ENCODE peak calls at places on chromosomes 13 and 19, in ten cellular contexts. D is fibroblast of lung; M is epithelial cell of esophagus; A is HFF-Myc; S is AG04450; H is bronchial epithelial cell; U is naive thymus-derived CD4-positive, alpha-beta T cell; J is ovary; I is heart left ventricle; T is fibroblast of mammary gland. B is an unnamed sample.

GRCh38 chr19:42010245-42011126 is 16.5 kb upstream of the ATP1A3 start:
- DNase-seq in D (no peak), M (no peak), A (no peak), S (no peak), H (no peak), U (no peak), J (no peak), I (no peak), T (no peak), B (no peak)

GRCh38 chr19:8304841-8305621 is 3.1 kb downstream of the CD320 start:
- DNase-seq in D (no peak), M (no peak), A (no peak), S (no peak), H (no peak), U (no peak), J (peak), I (peak), T (no peak), B (peak)

GRCh38 chr13:61453121-61453520 is 37.5 kb upstream of the PCDH20 start:
- DNase-seq in D (no peak), M (no peak), A (no peak), S (no peak), H (no peak), U (no peak), J (no peak), I (no peak), T (no peak), B (no peak)

GRCh38 chr19:1856698-1857603 is 6.4 kb downstream of the KLF16 start:
- DNase-seq in D (peak), M (peak), A (peak), S (no peak), H (peak), U (no peak), J (peak), I (peak), T (peak), B (no peak)

GRCh38 chr19:17332677-17333581 is 1.7 kb downstream of the ANO8 start:
- DNase-seq in D (peak), M (peak), A (peak), S (no peak), H (peak), U (no peak), J (no peak), I (no peak), T (peak), B (no peak)

GRCh38 chr19:29663861-29664752 is 1.2 kb upstream of the PLEKHF1 start:
- DNase-seq in D (peak), M (peak), A (no peak), S (no peak), H (peak), U (no peak), J (no peak), I (no peak), T (no peak), B (no peak)

GRCh38 chr19:35341006-35341405 is 6.7 kb upstream of the FFAR1 start:
- DNase-seq in D (no peak), M (no peak), A (no peak), S (no peak), H (no peak), U (no peak), J (no peak), I (no peak), T (no peak), B (no peak)

GRCh38 chr13:98411617-98412310 is 165.1 kb downstream of the STK24 start:
- DNase-seq in D (no peak), M (no peak), A (no peak), S (no peak), H (no peak), U (peak), J (no peak), I (peak), T (no peak), B (no peak)

GRCh38 chr13:57627663-57628062 is 3.9 kb upstream of the PCDH17 start:
- DNase-seq in D (peak), M (peak), A (no peak), S (no peak), H (peak), U (no peak), J (no peak), I (no peak), T (peak), B (no peak)

GRCh38 chr19:33811246-33811645 is 14.6 kb downstream of the KCTD15 start:
- DNase-seq in D (no peak), M (no peak), A (no peak), S (no peak), H (no peak), U (no peak), J (no peak), I (no peak), T (no peak), B (no peak)

GRCh38 chr13:27960362-27961226 is 8.5 kb downstream of the CDX2 start:
- DNase-seq in D (no peak), M (peak), A (no peak), S (no peak), H (peak), U (no peak), J (peak), I (no peak), T (peak), B (no peak)

GRCh38 chr19:17725422-17726078 is 6.3 kb downstream of the MAP1S start:
- DNase-seq in D (no peak), M (no peak), A (no peak), S (no peak), H (no peak), U (no peak), J (no peak), I (no peak), T (no peak), B (no peak)

GRCh38 chr13:28655566-28655965 is 3.4 kb upstream of the POMP start:
- DNase-seq in D (peak), M (peak), A (no peak), S (no peak), H (peak), U (no peak), J (no peak), I (no peak), T (peak), B (no peak)

GRCh38 chr19:12838893-12839656 is 760 bp downstream of the MAST1 start:
- DNase-seq in D (no peak), M (no peak), A (no peak), S (no peak), H (no peak), U (no peak), J (no peak), I (no peak), T (no peak), B (no peak)

GRCh38 chr19:13014101-13014920 is 19.0 kb downstream of the NFIX start:
- DNase-seq in D (peak), M (no peak), A (no peak), S (no peak), H (no peak), U (no peak), J (peak), I (no peak), T (peak), B (no peak)

GRCh38 chr19:17841810-17842662 is 5.7 kb downstream of the JAK3 start:
- DNase-seq in D (peak), M (peak), A (no peak), S (no peak), H (peak), U (peak), J (peak), I (peak), T (peak), B (peak)

GRCh38 chr19:30799854-30800755 is 427.9 kb downstream of the ZNF536 start:
- DNase-seq in D (no peak), M (no peak), A (no peak), S (no peak), H (peak), U (no peak), J (peak), I (peak), T (no peak), B (peak)

GRCh38 chr19:43551399-43552197 is 18.6 kb downstream of the ZNF575 start:
- DNase-seq in D (no peak), M (no peak), A (no peak), S (no peak), H (no peak), U (no peak), J (no peak), I (no peak), T (no peak), B (no peak)

GRCh38 chr19:1070576-1070930 is 3.6 kb downstream of the ARHGAP45 start:
- DNase-seq in D (no peak), M (no peak), A (no peak), S (no peak), H (no peak), U (no peak), J (no peak), I (no peak), T (no peak), B (no peak)

GRCh38 chr13:52975969-52976368 is 52.6 kb upstream of the OLFM4 start:
- DNase-seq in D (no peak), M (no peak), A (no peak), S (no peak), H (no peak), U (no peak), J (no peak), I (no peak), T (no peak), B (no peak)

GRCh38 chr19:42071247-42071646 is 1.2 kb upstream of the GRIK5 start:
- DNase-seq in D (no peak), M (no peak), A (no peak), S (no peak), H (no peak), U (no peak), J (no peak), I (no peak), T (no peak), B (no peak)

GRCh38 chr13:94079876-94080275 is 399.6 kb downstream of the DCT start:
- DNase-seq in D (peak), M (no peak), A (no peak), S (no peak), H (no peak), U (no peak), J (no peak), I (no peak), T (peak), B (no peak)

GRCh38 chr19:7673995-7674667 is 2.8 kb upstream of the MCEMP1 start:
- DNase-seq in D (peak), M (peak), A (peak), S (no peak), H (peak), U (no peak), J (no peak), I (peak), T (peak), B (no peak)

GRCh38 chr13:77637583-77637982 is 59.9 kb upstream of the SLAIN1 start:
- DNase-seq in D (no peak), M (no peak), A (no peak), S (no peak), H (no peak), U (no peak), J (no peak), I (no peak), T (no peak), B (no peak)

GRCh38 chr13:40673061-40673397 is 6.6 kb upstream of the FOXO1 start:
- DNase-seq in D (no peak), M (peak), A (no peak), S (no peak), H (peak), U (no peak), J (no peak), I (no peak), T (no peak), B (no peak)
- H3K4me3 ChIP-seq in D (no peak), M (no peak), A (no peak), S (no peak), H (no peak), U (no peak), J (no peak), I (no peak), T (no peak), B (no peak)

DNA sequence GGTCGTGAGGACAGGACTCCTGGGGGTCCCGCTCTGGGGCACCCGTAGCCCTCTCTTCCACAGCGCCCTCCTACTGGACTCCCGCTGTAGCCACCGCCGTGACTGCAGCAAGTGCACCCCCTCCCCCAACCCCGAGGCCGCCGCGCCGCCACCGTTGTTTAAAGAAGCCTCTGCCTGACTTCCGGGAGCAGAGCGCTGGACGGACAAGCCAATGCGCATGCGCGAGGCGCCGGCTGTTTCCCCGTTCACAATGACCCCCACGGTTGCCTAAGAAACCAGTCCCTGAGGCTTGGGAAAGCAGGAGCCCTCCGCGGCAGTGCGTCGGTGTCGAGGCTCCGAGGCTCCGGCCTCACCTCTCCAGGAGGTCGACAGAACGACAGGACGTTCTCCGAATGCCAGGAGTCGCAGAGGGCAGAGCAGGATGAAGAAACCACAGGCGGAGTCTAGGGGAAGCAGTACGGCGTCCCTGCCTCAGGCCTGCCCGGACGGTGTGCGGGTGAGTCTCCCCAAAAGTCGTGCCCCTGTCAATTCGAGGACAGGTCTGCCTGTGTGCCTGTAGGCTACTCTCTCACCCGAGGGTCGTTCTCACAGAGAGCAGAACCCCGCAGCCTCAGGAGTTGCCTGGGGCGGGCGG is 70.5 kb upstream of the ZNF420 start:
- DNase-seq in D (peak), M (no peak), A (peak), S (peak), H (peak), U (peak), J (peak), I (peak), T (peak), B (no peak)
- H3K4me3 ChIP-seq in D (no peak), M (peak), A (no peak), S (peak), H (peak), U (peak), J (peak), I (peak), T (peak), B (no peak)

GRCh38 chr19:38020331-38020730 is 113.3 kb downstream of the SIPA1L3 start:
- DNase-seq in D (no peak), M (no peak), A (no peak), S (no peak), H (no peak), U (no peak), J (no peak), I (no peak), T (no peak), B (no peak)

GRCh38 chr19:38019427-38019724 is 112.4 kb downstream of the SIPA1L3 start:
- DNase-seq in D (no peak), M (no peak), A (no peak), S (no peak), H (no peak), U (no peak), J (no peak), I (no peak), T (no peak), B (no peak)

GRCh38 chr19:38017504-38018150 is 110.6 kb downstream of the SIPA1L3 start:
- DNase-seq in D (no peak), M (no peak), A (no peak), S (no peak), H (no peak), U (no peak), J (no peak), I (no peak), T (no peak), B (no peak)

GRCh38 chr19:38021356-38021755 is 114.3 kb downstream of the SIPA1L3 start:
- DNase-seq in D (no peak), M (no peak), A (no peak), S (no peak), H (no peak), U (no peak), J (no peak), I (no peak), T (no peak), B (no peak)

GRCh38 chr19:38018694-38019426 is 111.9 kb downstream of the SIPA1L3 start:
- DNase-seq in D (no peak), M (no peak), A (no peak), S (no peak), H (no peak), U (no peak), J (no peak), I (no peak), T (no peak), B (no peak)
- H3K4me3 ChIP-seq in D (no peak), M (no peak), A (no peak), S (no peak), H (no peak), U (no peak), J (no peak), I (no peak), T (no peak), B (no peak)

GRCh38 chr19:54255105-54255775 is 1.8 kb downstream of the LILRB5 start:
- DNase-seq in D (no peak), M (no peak), A (no peak), S (no peak), H (no peak), U (no peak), J (no peak), I (no peak), T (no peak), B (no peak)
- H3K4me3 ChIP-seq in D (no peak), M (no peak), A (no peak), S (no peak), H (no peak), U (no peak), J (no peak), I (peak), T (no peak), B (no peak)

DNA sequence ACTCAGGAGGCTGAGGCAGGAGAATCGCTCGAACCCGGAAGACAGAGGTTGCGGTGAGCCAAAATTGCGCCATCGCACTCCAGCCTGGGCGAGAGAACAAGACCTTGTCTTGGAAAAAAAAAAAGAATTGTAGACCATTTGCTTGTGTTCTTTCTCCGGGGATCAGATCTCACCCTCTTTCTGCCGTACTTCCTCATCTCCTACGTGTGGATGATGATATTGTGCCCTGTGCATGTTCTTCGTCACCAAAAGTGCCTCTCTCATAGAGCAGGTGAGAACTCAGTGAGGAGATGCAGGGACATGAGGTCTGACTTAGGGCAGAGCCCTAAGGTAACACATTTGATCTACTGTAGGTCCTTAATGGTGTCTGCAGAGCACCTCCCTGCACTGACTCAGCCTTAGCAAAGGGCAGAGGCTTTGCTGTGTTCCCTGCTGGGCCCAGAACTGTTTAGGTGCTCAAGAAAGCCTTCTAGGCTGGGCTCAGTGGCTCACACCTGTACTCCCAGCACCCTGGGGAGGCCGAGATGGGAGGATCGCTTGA is 1.3 kb downstream of the APOC2 start:
- DNase-seq in D (no peak), M (no peak), A (no peak), S (no peak), H (no peak), U (no peak), J (no peak), I (no peak), T (no peak), B (no peak)
- H3K4me3 ChIP-seq in D (no peak), M (no peak), A (no peak), S (no peak), H (no peak), U (no peak), J (no peak), I (no peak), T (no peak), B (no peak)

GRCh38 chr19:49689133-49690072 is at the start of gene ADM5:
- DNase-seq in D (no peak), M (peak), A (no peak), S (no peak), H (peak), U (no peak), J (peak), I (no peak), T (no peak), B (no peak)

GRCh38 chr19:49690073-49690655 is 752 bp upstream of the CPT1C start:
- DNase-seq in D (no peak), M (no peak), A (no peak), S (no peak), H (no peak), U (no peak), J (no peak), I (no peak), T (no peak), B (no peak)

GRCh38 chr19:49692102-49692599 is 1.2 kb downstream of the CPT1C start:
- DNase-seq in D (no peak), M (no peak), A (no peak), S (no peak), H (no peak), U (no peak), J (no peak), I (no peak), T (no peak), B (no peak)

GRCh38 chr19:49690656-49691242 is at the start of gene CPT1C:
- DNase-seq in D (peak), M (peak), A (no peak), S (peak), H (peak), U (no peak), J (peak), I (peak), T (peak), B (peak)

GRCh38 chr19:49691243-49692101 is 556 bp downstream of the CPT1C start:
- DNase-seq in D (peak), M (peak), A (no peak), S (no peak), H (peak), U (no peak), J (peak), I (no peak), T (peak), B (peak)
- H3K4me3 ChIP-seq in D (peak), M (peak), A (peak), S (peak), H (peak), U (peak), J (peak), I (peak), T (peak), B (peak)

DNA sequence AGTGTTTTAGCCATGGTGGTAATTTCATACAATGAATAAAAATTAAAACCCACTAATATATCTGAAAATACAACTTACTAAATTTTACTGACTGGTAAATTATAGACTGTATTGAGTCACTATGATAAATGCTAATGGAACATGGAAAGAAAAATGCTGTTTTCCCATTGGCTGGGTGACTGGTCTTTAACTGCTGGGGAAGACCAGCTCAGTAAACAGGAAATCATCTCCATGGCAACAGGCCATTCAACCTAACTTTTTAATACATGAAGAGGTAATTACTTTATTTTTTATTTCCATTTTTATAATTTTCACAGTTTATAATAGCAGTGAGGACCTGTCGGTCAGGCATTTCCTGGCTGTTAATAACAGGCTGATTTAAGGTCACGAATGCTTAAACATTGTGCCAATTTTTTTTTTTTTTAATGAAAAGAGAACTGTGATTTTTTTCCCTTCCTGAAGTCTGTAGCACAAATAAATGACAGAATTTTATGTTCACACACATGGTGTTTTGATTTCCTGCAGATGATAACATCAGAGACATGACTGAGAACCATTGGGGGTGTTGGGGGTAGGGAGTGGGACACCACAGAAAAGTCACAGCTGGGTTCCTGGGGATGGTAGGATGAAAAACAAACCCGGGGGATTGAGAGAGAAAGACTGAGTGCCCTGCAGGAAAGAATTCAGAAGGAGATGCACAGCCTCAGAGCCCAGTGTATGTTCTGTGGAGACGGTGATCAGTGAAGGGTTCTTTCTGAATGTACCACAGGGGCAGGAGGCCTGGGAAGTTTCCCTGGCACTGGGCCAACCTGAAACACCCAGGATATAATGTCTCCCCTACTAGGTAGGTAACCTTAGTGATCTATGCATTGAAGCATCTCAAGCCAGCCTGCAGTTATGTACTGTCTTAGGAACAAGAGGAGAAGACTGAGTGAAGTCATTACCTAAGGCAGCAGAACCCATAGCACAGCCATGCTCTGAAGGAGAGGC is 297.1 kb downstream of the COG6 start:
- DNase-seq in D (peak), M (no peak), A (peak), S (no peak), H (peak), U (no peak), J (no peak), I (peak), T (peak), B (no peak)
- H3K4me3 ChIP-seq in D (no peak), M (no peak), A (no peak), S (no peak), H (no peak), U (no peak), J (no peak), I (no peak), T (no peak), B (no peak)

GRCh38 chr19:40601061-40601973 is at the start of gene LTBP4:
- DNase-seq in D (peak), M (peak), A (no peak), S (no peak), H (no peak), U (no peak), J (peak), I (peak), T (no peak), B (no peak)
- H3K4me3 ChIP-seq in D (peak), M (peak), A (peak), S (peak), H (peak), U (peak), J (peak), I (peak), T (peak), B (peak)